ENCODE peak calls at places on chromosomes 16 and 17, in eight cellular contexts. V is RWPE1, J is Peyer's patch, M is HL-60, H is cardiac muscle cell, U is kidney epithelial cell, Y is MCF 10A, B is MM.1S. P is an unnamed sample.

GRCh38 chr17:16261049-16261448 is 44.0 kb downstream of the PIGL start:
- DNase-seq in V (no peak), J (no peak), M (no peak), H (no peak), U (no peak), Y (no peak), B (no peak), P (no peak)

GRCh38 chr16:25198021-25198420 is 18.7 kb upstream of the AQP8 start:
- DNase-seq in V (peak), J (no peak), M (no peak), H (no peak), U (no peak), Y (no peak), B (no peak), P (no peak)

GRCh38 chr16:11800385-11800718 is 3.3 kb upstream of the ZC3H7A start:
- DNase-seq in V (no peak), J (no peak), M (no peak), H (no peak), U (no peak), Y (no peak), B (no peak), P (no peak)

GRCh38 chr17:36019423-36019822 is 1.7 kb upstream of the CCL23 start:
- DNase-seq in V (no peak), J (no peak), M (no peak), H (no peak), U (no peak), Y (no peak), B (no peak), P (no peak)

GRCh38 chr17:4162366-4162765 is 19.4 kb downstream of the CYB5D2 start:
- DNase-seq in V (no peak), J (no peak), M (no peak), H (no peak), U (no peak), Y (peak), B (no peak), P (no peak)

GRCh38 chr17:6366144-6366755 is 68.7 kb downstream of the AIPL1 start:
- DNase-seq in V (peak), J (no peak), M (no peak), H (no peak), U (peak), Y (peak), B (no peak), P (no peak)

GRCh38 chr16:11914759-11915643 is 755 bp downstream of the GSPT1 start:
- DNase-seq in V (no peak), J (peak), M (peak), H (peak), U (no peak), Y (peak), B (peak), P (no peak)

GRCh38 chr17:50631908-50632571 is 2.6 kb upstream of the ABCC3 start:
- DNase-seq in V (no peak), J (no peak), M (no peak), H (no peak), U (no peak), Y (no peak), B (no peak), P (no peak)

GRCh38 chr17:48626470-48627241 is 498 bp upstream of the HOXB9 start:
- DNase-seq in V (no peak), J (no peak), M (no peak), H (no peak), U (peak), Y (peak), B (no peak), P (no peak)

GRCh38 chr17:81523139-81524062 is 4.8 kb upstream of the FSCN2 start:
- DNase-seq in V (peak), J (no peak), M (no peak), H (peak), U (no peak), Y (peak), B (no peak), P (no peak)

GRCh38 chr17:29625037-29625750 is 2.5 kb upstream of the CORO6 start:
- DNase-seq in V (peak), J (no peak), M (no peak), H (no peak), U (no peak), Y (peak), B (no peak), P (no peak)

GRCh38 chr17:18280766-18281165 is 20.3 kb downstream of the MIEF2 start:
- DNase-seq in V (no peak), J (no peak), M (no peak), H (no peak), U (no peak), Y (no peak), B (no peak), P (no peak)

GRCh38 chr17:8904201-8904600 is 36.7 kb upstream of the PIK3R6 start:
- DNase-seq in V (no peak), J (peak), M (no peak), H (no peak), U (no peak), Y (no peak), B (no peak), P (peak)

GRCh38 chr16:14193316-14193871 is 122.3 kb downstream of the MRTFB start:
- DNase-seq in V (no peak), J (peak), M (no peak), H (no peak), U (no peak), Y (no peak), B (peak), P (no peak)

DNA sequence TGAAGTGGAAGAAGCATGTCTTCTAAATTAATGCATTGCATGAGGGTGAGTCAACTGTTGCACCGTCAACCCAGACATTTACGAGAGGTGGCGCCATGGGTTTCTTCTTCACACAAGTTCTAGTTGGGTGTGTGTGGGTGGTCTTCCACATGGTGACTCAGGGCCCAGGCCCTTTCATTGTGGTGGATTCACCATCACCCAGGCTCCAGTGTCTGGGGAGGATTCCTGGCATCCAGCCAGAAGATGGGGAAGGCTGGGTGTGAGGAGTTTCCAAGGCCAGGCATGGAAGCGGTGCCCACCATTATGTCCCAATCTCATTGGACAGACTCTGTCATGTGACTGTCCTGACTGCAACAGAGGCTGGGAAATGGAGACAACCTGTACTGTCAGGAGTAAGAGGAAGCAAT is 21.4 kb upstream of the JPH3 start:
- DNase-seq in V (no peak), J (no peak), M (no peak), H (no peak), U (peak), Y (peak), B (no peak), P (no peak)
- TF ChIP-seq CTCF in V (no peak), J (no peak), M (no peak), H (peak), U (no peak), Y (no peak), B (no peak), P (no peak)

DNA sequence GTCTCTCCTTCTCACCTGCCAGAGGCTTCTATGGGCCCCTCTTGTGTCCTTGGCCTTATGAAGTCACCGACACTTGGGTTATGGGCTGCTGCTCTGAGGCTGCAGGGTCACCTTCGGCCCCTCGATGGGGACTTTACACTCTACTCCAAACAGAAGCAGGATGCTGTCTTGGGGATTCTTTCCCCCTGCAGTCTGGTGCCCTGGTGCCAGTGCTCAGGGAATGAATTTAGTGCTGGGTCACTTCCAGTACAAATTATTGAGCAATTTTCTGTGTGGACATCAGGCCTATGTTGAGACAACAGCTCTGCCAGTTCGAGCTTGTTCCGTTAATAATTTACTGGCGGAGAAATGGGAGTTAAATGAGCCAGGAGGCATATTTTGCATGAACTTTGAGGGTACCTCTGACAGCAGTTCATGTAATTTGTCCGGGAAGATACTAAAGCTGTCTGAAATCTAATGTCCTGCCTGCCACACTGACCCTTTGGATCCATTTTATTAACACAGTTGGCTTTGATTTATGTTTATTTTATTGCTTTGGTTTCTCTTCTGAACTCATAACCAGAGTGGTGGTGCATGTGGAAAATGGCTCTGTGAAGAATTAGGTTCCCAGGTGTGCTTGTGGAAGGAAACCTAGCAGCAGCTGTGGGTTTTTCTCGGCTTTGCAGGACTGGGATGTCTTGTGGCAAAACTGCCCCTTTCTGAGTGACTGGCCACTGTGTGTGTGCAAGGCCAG is 34.1 kb upstream of the DHX8 start:
- DNase-seq in V (peak), J (no peak), M (no peak), H (no peak), U (no peak), Y (peak), B (no peak), P (no peak)
- TF ChIP-seq CTCF in V (no peak), J (no peak), M (no peak), H (no peak), U (no peak), Y (no peak), B (no peak), P (no peak)

DNA sequence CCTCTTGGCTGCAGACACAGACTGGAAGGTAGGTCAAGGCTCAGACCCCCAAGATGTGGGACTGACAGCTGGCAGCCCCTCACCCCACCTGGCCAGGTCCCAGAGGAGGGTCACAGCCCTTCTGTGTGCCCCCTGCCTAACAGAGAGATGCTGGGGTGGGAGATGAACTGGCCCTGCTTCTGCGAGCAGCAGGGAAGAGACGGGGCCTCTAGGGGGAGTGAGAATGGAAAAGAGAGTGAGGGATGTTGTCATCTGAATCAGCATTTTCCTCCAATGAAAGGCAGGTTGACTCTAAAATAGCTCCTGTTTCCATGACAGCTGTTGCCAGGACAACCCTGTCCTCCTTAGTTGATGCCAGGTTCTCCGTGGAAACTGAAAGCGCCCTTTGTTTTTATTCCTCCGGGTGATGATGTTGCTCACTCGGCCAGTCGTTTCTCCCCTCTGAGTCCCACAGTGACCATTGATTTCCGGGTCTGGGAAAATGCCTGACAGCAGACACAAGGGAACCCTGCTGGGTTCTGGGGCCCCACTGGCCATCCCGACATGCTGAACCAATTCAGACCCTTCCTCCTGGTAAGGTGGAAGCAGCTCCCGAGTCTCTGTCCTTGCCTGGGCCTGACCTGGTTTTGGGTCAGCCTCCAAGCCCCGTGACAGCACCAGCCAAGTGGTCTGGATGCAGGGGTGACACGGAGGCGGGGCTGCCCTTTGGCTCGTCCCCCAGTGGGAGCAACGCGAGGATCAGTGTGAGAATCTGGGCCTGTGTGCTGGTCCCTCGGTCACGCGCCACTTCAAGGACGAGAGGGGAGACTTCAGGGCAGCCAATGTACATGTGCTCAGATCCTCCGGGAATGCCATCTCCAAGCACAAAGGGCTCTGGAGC is 4.7 kb upstream of the NDRG4 start:
- DNase-seq in V (peak), J (peak), M (peak), H (peak), U (peak), Y (peak), B (peak), P (peak)
- TF ChIP-seq CTCF in V (peak), J (no peak), M (peak), H (peak), U (peak), Y (peak), B (peak), P (peak)

GRCh38 chr17:56708670-56709410 is 115.3 kb downstream of the NOG start:
- DNase-seq in V (no peak), J (no peak), M (no peak), H (no peak), U (no peak), Y (no peak), B (no peak), P (no peak)
- TF ChIP-seq CTCF in V (no peak), J (no peak), M (no peak), H (no peak), U (no peak), Y (no peak), B (no peak), P (no peak)

DNA sequence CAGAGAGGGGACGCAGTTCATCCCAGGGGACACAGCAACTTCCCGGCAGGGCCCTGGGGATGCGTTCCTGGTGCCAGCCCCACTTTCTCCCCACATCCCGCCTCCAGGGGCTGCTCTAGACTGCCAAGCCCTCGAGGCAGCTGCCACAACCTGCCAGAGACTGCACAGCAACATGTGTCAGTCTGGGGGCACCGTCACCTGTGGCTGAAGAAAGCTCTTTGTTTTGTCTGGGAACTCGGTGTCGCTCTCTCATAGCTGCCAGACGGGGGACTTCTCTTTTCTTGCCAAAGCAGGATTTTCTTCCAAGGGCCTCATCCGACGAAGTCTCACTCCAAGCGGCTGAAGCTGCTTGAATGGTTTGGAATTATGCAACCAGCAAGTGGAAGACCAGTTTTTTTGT is 43.7 kb downstream of the COTL1 start:
- DNase-seq in V (no peak), J (no peak), M (no peak), H (no peak), U (no peak), Y (no peak), B (no peak), P (no peak)
- TF ChIP-seq CTCF in V (no peak), J (no peak), M (no peak), H (no peak), U (no peak), Y (no peak), B (no peak), P (no peak)

DNA sequence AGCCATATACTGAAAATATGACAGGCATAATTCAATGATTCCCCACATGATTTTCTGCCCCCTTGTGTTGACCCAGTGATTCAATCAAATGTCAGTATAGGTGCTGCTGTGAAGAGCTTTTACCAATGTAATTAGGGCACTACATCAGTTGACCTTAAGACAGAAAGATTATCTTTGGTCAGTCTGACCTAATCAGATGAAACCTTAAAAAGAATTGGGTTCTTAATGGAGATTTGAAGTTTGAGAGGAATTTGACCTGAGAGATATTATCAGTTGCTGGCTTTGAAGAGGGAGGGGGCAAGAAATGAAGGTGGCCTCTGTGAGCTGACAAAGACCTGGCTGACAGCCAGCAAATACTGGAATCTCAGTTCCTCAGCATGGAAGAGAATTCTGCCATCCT is 358.7 kb upstream of the CA10 start:
- DNase-seq in V (no peak), J (no peak), M (no peak), H (peak), U (no peak), Y (no peak), B (no peak), P (no peak)
- TF ChIP-seq CTCF in V (no peak), J (no peak), M (no peak), H (no peak), U (no peak), Y (no peak), B (no peak), P (no peak)

GRCh38 chr17:28228109-28228840 is 90.7 kb upstream of the TMEM97 start:
- DNase-seq in V (no peak), J (no peak), M (no peak), H (peak), U (no peak), Y (no peak), B (no peak), P (no peak)

GRCh38 chr17:28225872-28226271 is 93.1 kb upstream of the TMEM97 start:
- DNase-seq in V (no peak), J (no peak), M (no peak), H (no peak), U (no peak), Y (no peak), B (no peak), P (no peak)

GRCh38 chr17:28226563-28226962 is 92.4 kb upstream of the TMEM97 start:
- DNase-seq in V (no peak), J (no peak), M (no peak), H (no peak), U (no peak), Y (no peak), B (no peak), P (no peak)

GRCh38 chr17:28228986-28229729 is 89.8 kb upstream of the TMEM97 start:
- DNase-seq in V (no peak), J (no peak), M (no peak), H (no peak), U (no peak), Y (no peak), B (no peak), P (no peak)

GRCh38 chr17:28227278-28228108 is 91.5 kb upstream of the TMEM97 start:
- DNase-seq in V (peak), J (peak), M (no peak), H (peak), U (peak), Y (peak), B (no peak), P (no peak)
- TF ChIP-seq CTCF in V (no peak), J (peak), M (no peak), H (no peak), U (no peak), Y (no peak), B (no peak), P (no peak)

DNA sequence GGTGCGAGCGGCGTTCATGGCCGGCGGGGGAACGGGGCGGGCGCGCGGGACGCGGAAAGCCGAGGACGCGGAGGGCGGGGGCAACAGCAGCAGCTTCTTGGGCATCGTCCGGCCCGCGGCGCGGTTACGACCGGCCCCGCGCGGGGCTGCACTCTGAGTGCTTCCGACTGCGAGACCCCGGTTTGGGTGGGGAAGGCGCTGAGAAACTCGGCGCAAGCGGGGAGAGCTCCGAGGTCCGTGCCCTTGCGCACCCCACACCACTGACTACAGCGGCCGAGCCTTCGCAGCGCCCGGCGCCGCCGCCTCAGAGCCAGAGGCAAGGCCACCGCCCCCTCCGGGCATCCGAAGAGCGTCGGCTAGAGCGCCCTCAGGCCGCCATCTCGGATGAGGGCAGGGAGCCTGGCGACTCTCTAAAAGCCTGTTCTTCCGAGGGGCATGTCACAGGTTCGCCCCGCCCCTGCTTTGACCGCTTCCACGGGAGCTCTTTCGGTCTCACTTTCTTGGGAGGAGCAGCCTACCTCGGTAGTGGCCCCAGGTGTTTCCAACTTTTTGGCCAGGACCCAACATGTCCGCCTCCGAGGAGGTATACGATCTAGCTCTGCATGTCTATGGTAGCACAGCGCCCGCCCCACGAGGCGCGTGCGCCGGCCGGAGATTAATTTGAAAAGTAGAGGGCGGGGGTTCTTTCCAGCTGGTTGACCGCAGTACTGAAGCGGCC is at the start of gene PRPSAP1:
- DNase-seq in V (peak), J (peak), M (peak), H (peak), U (peak), Y (peak), B (peak), P (peak)
- TF ChIP-seq CTCF in V (no peak), J (peak), M (no peak), H (peak), U (peak), Y (peak), B (no peak), P (peak)

GRCh38 chr17:79233916-79234551 is 159.4 kb downstream of the ENGASE start:
- DNase-seq in V (no peak), J (no peak), M (no peak), H (no peak), U (no peak), Y (no peak), B (no peak), P (no peak)
- TF ChIP-seq CTCF in V (no peak), J (no peak), M (no peak), H (no peak), U (no peak), Y (no peak), B (no peak), P (no peak)